ENCODE peak calls at places on chromosome 16, in nine cellular contexts. J is neural progenitor cell, S is MM.1S, O is uterus, Y is fibroblast of lung, D is left ventricle myocardium inferior, L is GM23338, P is lung, G is IMR-90. R is an unnamed sample.

GRCh38 chr16:49085689-49086088 is 195.9 kb downstream of the CBLN1 start:
- DNase-seq in J (no peak), S (no peak), O (peak), Y (no peak), D (no peak), L (no peak), P (no peak), G (peak), R (no peak)

GRCh38 chr16:70331588-70332358 is 14.9 kb upstream of the DDX19A start:
- DNase-seq in J (peak), S (no peak), O (no peak), Y (peak), D (no peak), L (peak), P (no peak), G (no peak), R (no peak)

GRCh38 chr16:87864331-87864989 is 4.8 kb downstream of the SLC7A5 start:
- DNase-seq in J (no peak), S (no peak), O (no peak), Y (no peak), D (no peak), L (peak), P (no peak), G (peak), R (no peak)

GRCh38 chr16:86085161-86085611 is 186.2 kb downstream of the IRF8 start:
- DNase-seq in J (no peak), S (no peak), O (no peak), Y (no peak), D (no peak), L (no peak), P (no peak), G (no peak), R (no peak)

GRCh38 chr16:23597003-23597756 is 1.1 kb upstream of the NDUFAB1 start:
- DNase-seq in J (peak), S (peak), O (no peak), Y (no peak), D (peak), L (peak), P (no peak), G (no peak), R (no peak)

GRCh38 chr16:20611975-20612471 is 35.9 kb upstream of the ACSM2B start:
- DNase-seq in J (no peak), S (no peak), O (peak), Y (no peak), D (peak), L (no peak), P (peak), G (no peak), R (no peak)

GRCh38 chr16:87418216-87418615 is 26.1 kb downstream of the MAP1LC3B start:
- DNase-seq in J (no peak), S (no peak), O (no peak), Y (no peak), D (peak), L (no peak), P (no peak), G (no peak), R (no peak)

GRCh38 chr16:67277294-67277998 is 1.9 kb upstream of the PLEKHG4 start:
- DNase-seq in J (no peak), S (no peak), O (peak), Y (peak), D (no peak), L (no peak), P (peak), G (peak), R (no peak)

GRCh38 chr16:88352261-88353200 is 30.2 kb upstream of the ZNF469 start:
- DNase-seq in J (no peak), S (no peak), O (no peak), Y (no peak), D (peak), L (no peak), P (no peak), G (no peak), R (peak)

GRCh38 chr16:9316008-9316407 is 224.6 kb downstream of the HAPSTR1 start:
- DNase-seq in J (no peak), S (no peak), O (no peak), Y (no peak), D (no peak), L (no peak), P (no peak), G (no peak), R (no peak)

DNA sequence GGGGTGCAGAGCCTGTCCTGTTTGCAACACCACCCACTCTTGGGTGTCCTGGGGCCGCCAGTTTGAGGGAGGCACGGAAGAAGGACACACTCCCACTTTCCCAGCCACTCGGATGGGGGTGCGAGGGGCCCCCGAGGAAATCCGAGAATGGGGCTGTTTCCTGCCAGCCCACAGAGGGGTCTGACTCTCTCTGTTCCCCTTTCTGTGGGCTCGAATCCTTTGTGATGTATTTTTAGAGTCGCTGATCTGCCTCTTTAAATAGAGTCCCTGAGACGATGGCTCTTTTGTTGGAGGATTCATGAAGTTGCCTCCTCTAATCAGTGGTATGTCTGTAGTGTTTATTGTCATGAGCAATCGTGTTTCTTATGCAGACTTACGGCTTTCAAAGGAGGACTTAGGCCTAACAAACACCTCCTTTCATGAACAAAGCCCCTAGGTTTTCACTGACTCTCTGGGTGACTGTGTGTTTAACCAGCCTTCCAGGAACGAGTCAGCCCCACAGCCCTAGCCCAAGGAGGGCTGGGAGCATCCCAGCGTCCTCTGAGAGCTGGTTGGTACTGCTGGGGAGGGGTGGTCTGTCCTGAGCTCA is 29.1 kb downstream of the CIBAR2 start:
- DNase-seq in J (peak), S (no peak), O (no peak), Y (no peak), D (no peak), L (peak), P (no peak), G (peak), R (no peak)
- H3K27ac ChIP-seq in J (peak), S (no peak), O (no peak), Y (no peak), D (no peak), L (no peak), P (no peak), G (no peak), R (no peak)

DNA sequence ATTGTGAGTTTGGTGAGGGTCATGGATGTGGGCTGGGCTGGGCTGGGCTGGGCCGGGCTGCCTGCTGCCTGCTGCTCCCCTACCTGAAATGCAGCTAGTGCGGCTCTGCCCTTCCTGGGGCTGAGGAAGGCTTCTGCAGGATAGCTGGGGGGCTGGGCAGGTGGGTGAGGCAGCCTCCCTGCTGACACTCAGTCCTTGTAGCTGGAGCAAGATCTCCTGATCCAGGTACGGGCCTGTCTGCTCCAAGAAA is 4.7 kb downstream of the RPL13 start:
- DNase-seq in J (no peak), S (peak), O (no peak), Y (no peak), D (no peak), L (peak), P (no peak), G (no peak), R (no peak)
- H3K27ac ChIP-seq in J (peak), S (peak), O (no peak), Y (no peak), D (no peak), L (peak), P (no peak), G (no peak), R (no peak)

GRCh38 chr16:71407731-71408130 is 34.1 kb downstream of the TLE7 start:
- DNase-seq in J (no peak), S (no peak), O (no peak), Y (no peak), D (no peak), L (no peak), P (no peak), G (no peak), R (no peak)
- H3K27ac ChIP-seq in J (no peak), S (no peak), O (no peak), Y (no peak), D (no peak), L (no peak), P (no peak), G (no peak), R (no peak)

DNA sequence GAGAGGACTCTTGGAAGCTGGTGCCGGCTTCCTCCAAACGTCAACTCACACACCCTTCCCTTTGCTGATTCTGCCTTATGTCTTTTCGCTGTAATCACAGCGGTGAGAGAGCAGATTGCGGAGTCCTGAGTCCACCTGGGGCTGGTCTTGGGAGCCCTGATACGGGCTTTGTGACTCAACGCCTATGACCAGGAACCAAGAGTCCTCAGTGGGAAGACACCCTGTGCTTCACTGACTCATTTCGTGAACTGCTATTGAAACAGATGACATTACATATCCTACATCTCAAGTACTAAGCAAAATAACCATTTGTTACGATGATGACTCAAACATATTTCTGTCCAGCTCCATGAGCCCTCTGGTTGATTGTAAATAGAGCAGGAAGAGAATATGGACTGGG is 90.7 kb upstream of the CREBBP start:
- DNase-seq in J (no peak), S (no peak), O (no peak), Y (peak), D (no peak), L (no peak), P (no peak), G (peak), R (no peak)
- H3K27ac ChIP-seq in J (no peak), S (no peak), O (no peak), Y (no peak), D (no peak), L (no peak), P (no peak), G (peak), R (no peak)

DNA sequence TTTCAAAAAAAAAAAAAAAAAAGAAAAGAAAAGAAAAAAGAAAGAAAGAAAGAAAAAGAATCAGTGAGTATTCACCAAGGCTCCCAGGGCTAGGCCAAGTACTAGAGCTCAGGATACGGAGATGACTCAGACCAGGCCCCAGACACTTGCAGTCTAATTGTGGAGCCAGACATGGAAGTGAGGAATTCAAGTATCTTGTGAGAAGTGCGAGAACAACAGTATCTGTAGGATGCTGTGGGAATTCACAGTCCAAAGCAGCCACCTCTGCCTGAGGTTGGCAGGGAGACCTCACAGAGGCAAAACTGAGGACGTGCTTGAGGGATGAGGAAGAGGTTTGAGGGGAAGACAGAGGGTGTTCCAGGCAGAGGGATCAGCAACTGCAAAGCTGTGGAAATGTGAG is 14.0 kb upstream of the ALDOA start:
- DNase-seq in J (no peak), S (no peak), O (no peak), Y (no peak), D (no peak), L (no peak), P (no peak), G (peak), R (no peak)
- H3K27ac ChIP-seq in J (no peak), S (no peak), O (no peak), Y (no peak), D (no peak), L (no peak), P (no peak), G (no peak), R (no peak)

DNA sequence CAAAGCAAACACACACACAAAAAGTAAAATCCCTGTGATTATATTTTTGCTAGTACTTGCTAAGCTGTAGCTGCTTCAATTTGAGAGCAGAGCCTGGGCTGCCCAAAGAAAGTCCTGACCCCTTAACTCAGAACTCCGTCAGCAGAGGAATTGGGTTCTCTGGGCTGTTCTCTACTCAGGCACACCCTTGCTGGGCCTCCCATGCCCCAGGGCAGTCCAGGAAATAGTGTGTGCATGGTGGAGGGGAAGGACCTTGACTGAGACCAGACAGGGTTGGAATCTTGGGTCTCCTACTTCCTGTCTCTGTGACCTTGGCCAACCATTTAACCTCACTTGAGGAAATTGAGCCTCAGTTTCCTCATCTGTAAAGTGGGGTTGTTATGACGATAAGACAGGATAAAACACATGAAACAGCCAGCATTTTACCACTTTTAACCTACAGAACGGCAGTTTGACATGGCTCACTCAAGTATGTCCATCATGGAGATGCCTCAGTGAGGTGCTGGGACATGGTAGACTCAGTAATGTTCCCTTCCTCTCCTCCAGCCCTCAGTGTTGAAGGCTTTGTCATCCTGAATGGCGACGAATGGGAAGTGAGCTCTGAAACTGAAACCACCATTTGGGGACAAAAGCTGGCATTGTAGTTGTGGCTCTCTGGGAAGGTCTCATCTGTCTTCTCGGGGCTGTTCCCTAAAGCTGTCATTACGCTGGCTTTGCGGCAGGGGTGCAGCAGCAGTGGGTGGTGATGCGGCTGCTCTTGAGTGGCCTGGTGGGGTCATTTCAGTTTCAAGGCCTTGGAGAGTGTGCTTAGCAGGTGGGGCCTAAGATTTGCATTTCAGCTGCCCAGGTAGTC is 74.9 kb downstream of the CMIP start:
- DNase-seq in J (no peak), S (peak), O (no peak), Y (no peak), D (no peak), L (no peak), P (no peak), G (no peak), R (no peak)
- H3K27ac ChIP-seq in J (no peak), S (peak), O (no peak), Y (no peak), D (peak), L (no peak), P (peak), G (no peak), R (no peak)

DNA sequence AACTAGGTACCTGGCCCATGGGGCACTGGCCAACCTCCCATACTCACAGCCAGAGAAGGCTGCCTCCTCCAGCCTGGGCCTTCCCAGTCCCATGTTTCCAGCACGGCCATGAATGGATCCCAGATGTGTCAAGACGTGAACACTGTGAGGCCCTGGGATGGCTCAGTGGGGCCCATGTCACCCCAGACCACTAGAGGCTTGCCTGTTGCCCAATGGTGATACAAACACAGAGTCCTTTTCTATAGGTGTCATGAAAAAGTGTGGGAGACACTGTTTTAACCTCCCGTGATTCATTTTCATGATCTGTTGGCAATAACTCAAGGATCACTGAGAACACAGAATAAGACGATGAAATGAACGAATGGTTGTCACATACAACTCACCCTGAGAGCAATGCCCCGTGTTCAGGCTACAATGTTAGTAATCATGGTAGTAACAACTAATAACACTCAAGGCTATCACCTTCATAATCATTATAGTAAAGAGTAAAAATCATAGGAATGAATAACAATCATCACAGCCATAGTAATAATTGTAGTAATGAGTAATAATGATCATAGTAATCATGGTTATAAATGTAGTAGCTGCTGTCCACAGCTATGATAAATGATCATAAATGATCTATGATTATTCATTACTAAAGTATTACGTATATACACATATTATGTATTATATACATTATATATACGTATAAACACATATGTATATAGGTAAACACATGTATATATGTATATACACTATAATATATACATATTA is 64.0 kb downstream of the DYNLRB2 start:
- DNase-seq in J (no peak), S (no peak), O (no peak), Y (no peak), D (no peak), L (no peak), P (no peak), G (no peak), R (no peak)
- H3K27ac ChIP-seq in J (no peak), S (no peak), O (no peak), Y (no peak), D (no peak), L (no peak), P (no peak), G (no peak), R (no peak)